ENCODE peak calls at places on chromosomes 5 and 9, in seven cellular contexts. I, O, N, G, D, P and F are unnamed samples.

GRCh38 chr5:61596265-61596664 is 264.2 kb downstream of the ZSWIM6 start:
- DNase-seq in D (no peak), I (no peak), N (no peak), G (no peak), O (no peak), P (no peak), F (no peak)

GRCh38 chr5:173056783-173057061 is 570 bp downstream of the CREBRF start:
- DNase-seq in O (no peak), P (no peak), D (no peak), G (no peak), N (no peak), I (no peak), F (no peak)

GRCh38 chr5:107470007-107470582 is 200.6 kb downstream of the EFNA5 start:
- DNase-seq in P (no peak), G (no peak), D (no peak), N (no peak), O (peak; percentile 55), I (no peak), F (no peak)

GRCh38 chr9:136629879-136630661 is 32.6 kb upstream of the EGFL7 start:
- DNase-seq in O (peak; percentile 39), P (no peak), G (no peak), I (peak; percentile 54), N (peak; percentile 82), D (no peak), F (no peak)

GRCh38 chr9:33187519-33188218 is 20.5 kb upstream of the B4GALT1 start:
- DNase-seq in P (no peak), O (no peak), D (peak; percentile 75), G (no peak), I (peak; percentile 74), N (no peak), F (no peak)

GRCh38 chr5:159912033-159912800 is 4.1 kb upstream of the ADRA1B start:
- DNase-seq in P (peak; percentile 57), O (peak; percentile 67), D (no peak), I (no peak), G (no peak), N (no peak), F (no peak)

GRCh38 chr5:74556631-74557595 is 83.6 kb downstream of the ENC1 start:
- DNase-seq in D (no peak), O (no peak), P (no peak), N (no peak), I (no peak), G (no peak), F (no peak)

GRCh38 chr9:98375138-98375726 is 119.8 kb upstream of the TBC1D2 start:
- DNase-seq in G (no peak), O (peak; percentile 29), I (no peak), P (peak; percentile 93), D (peak; percentile 46), N (no peak), F (peak; percentile 89)

GRCh38 chr9:96553070-96553469 is 66.6 kb downstream of the CDC14B start:
- DNase-seq in N (no peak), O (peak; percentile 80), P (no peak), I (no peak), D (peak; percentile 71), G (no peak), F (peak; percentile 33)

GRCh38 chr5:144028058-144028457 is 142.4 kb downstream of the YIPF5 start:
- DNase-seq in P (no peak), G (no peak), D (peak; percentile 65), I (peak; percentile 26), N (no peak), O (no peak), F (no peak)

GRCh38 chr5:36090033-36090432 is 23.4 kb upstream of the UGT3A2 start:
- DNase-seq in O (peak; percentile 57), P (no peak), I (no peak), G (no peak), D (no peak), N (no peak), F (no peak)

GRCh38 chr5:101346906-101347305 is 443.8 kb upstream of the ST8SIA4 start:
- DNase-seq in O (no peak), D (no peak), P (no peak), I (no peak), G (no peak), N (no peak), F (no peak)
- TF ChIP-seq CTCF in O (no peak), D (no peak), P (no peak), I (no peak), G (no peak), N (no peak), F (no peak)

GRCh38 chr5:115313632-115314031 is 17.2 kb upstream of the CCDC112 start:
- DNase-seq in D (no peak), N (no peak), I (no peak), O (no peak), G (no peak), P (no peak), F (no peak)

GRCh38 chr5:115313052-115313451 is 16.6 kb upstream of the CCDC112 start:
- DNase-seq in I (no peak), D (no peak), O (no peak), P (no peak), N (no peak), G (no peak), F (no peak)

GRCh38 chr5:115306011-115306530 is 9.6 kb upstream of the CCDC112 start:
- DNase-seq in N (no peak), O (peak; percentile 42), D (no peak), P (no peak), G (no peak), I (no peak), F (no peak)

GRCh38 chr5:115308815-115309214 is 12.4 kb upstream of the CCDC112 start:
- DNase-seq in N (no peak), G (no peak), P (no peak), D (no peak), O (no peak), I (no peak), F (no peak)

GRCh38 chr5:115309751-115310370 is 13.4 kb upstream of the CCDC112 start:
- DNase-seq in P (no peak), D (no peak), N (no peak), O (peak; percentile 82), G (no peak), I (no peak), F (peak; percentile 19)
- TF ChIP-seq CTCF in P (peak; percentile 29), D (peak; percentile 50), N (peak; percentile 72), O (peak; percentile 80), G (peak; percentile 56), I (peak; percentile 77), F (peak; percentile 59)

GRCh38 chr9:15276328-15276969 is 30.6 kb downstream of the TTC39B start:
- DNase-seq in G (no peak), P (no peak), N (no peak), I (no peak), D (no peak), O (peak; percentile 41), F (no peak)

GRCh38 chr9:15280647-15281046 is 26.4 kb downstream of the TTC39B start:
- DNase-seq in D (no peak), N (no peak), I (no peak), P (no peak), G (no peak), O (no peak), F (no peak)

GRCh38 chr9:15278839-15279238 is 28.2 kb downstream of the TTC39B start:
- DNase-seq in G (no peak), P (no peak), N (no peak), O (no peak), D (no peak), I (no peak), F (no peak)

GRCh38 chr9:15278290-15278689 is 28.7 kb downstream of the TTC39B start:
- DNase-seq in O (no peak), I (no peak), N (no peak), G (no peak), P (no peak), D (no peak), F (no peak)

DNA sequence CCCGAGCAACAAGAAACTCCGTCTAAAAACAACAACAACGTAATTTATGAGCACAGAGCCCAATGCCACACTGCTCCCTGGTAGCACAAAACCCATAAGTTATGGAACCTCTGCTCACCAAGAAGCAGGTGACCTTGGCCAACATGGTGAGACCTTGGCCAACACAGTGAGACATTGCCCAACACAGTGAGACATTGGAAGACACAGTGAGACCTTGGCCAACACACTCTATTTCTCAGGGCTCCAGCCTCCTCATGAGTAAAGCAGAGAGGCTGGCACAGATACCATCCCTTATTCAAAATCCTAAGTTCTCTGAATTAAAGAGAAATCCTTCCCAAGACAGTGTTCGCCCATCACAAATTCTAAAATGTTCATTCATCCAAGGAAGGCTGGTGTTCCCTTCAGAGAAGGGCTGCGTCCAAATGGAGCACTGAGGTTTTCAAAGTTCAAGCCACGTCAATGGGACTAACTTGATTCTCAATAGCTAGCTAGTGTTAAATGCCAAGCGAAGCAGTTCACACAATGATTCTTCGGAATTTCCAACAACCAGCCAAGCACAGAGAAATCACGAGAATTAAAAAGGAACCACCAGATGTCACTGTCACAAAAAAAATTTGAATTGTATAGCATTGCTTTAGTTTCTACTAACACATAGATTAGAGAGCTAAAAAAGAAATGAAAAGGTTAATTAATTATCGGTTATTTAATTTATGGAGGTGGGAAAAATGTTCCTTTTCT is 29.4 kb downstream of the TTC39B start:
- DNase-seq in P (no peak), O (peak; percentile 53), D (no peak), N (no peak), G (no peak), I (no peak), F (peak; percentile 74)
- TF ChIP-seq CTCF in P (peak; percentile 13), O (peak; percentile 64), D (no peak), N (peak; percentile 33), G (peak; percentile 26), I (peak; percentile 25), F (peak; percentile 52)

GRCh38 chr5:151345187-151345807 is 2.1 kb downstream of the SLC36A2 start:
- DNase-seq in D (no peak), P (no peak), G (no peak), N (no peak), I (no peak), O (no peak), F (peak; percentile 64)
- TF ChIP-seq CTCF in D (no peak), P (no peak), G (no peak), N (no peak), I (no peak), O (no peak), F (no peak)

DNA sequence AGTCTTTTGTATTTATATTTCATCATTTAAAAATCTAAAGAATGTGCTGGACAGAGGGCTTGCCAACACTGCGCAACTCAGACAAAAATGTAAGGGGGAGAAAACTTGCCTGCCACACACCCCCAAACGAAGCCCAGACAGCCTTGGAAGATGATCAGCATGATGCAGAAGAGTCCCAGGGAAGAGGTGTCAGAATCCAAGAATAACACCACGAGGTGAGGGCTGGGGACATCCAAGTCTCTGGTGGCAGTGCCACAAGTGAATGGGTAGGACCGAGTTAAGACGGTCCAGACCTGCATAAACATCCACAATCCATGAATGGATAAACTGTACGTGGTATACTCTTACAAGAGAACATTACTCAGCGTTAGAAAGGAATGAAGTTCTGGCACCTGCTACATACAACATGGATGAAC is 10.4 kb downstream of the EPB41L4B start:
- DNase-seq in I (no peak), N (no peak), P (no peak), D (no peak), G (no peak), O (no peak), F (no peak)
- TF ChIP-seq CTCF in I (no peak), N (no peak), P (no peak), D (no peak), G (no peak), O (no peak), F (no peak)

GRCh38 chr5:892390-893136 is at the start of the genes BRD9 and TRIP13:
- DNase-seq in N (peak; percentile 88), D (peak; percentile 4), I (peak; percentile 79), O (peak; percentile 84), P (peak; percentile 29), G (no peak), F (no peak)
- TF ChIP-seq CTCF in N (peak; percentile 13), D (no peak), I (no peak), O (no peak), P (no peak), G (no peak), F (no peak)

GRCh38 chr5:94945656-94946055 is 327.2 kb downstream of the SLF1 start:
- DNase-seq in N (peak; percentile 78), I (no peak), P (no peak), D (no peak), O (no peak), G (no peak), F (no peak)
- TF ChIP-seq CTCF in N (no peak), I (no peak), P (no peak), D (no peak), O (no peak), G (no peak), F (no peak)